ENCODE peak calls at places on chromosomes 1 and 21, in nine cellular contexts. One of them, this sample, is unnamed.

GRCh38 chr21:21165063-21165645 is 166.9 kb downstream of the NCAM2 start:
- DNase-seq in ovary: no peak
- DNase-seq in GM12878: no peak
- DNase-seq in A673: no peak
- DNase-seq in cardiac muscle cell: no peak
- DNase-seq in adipocyte: peak; percentile 94
- DNase-seq in neural progenitor cell: no peak
- DNase-seq in IMR-90: peak; percentile 97
- DNase-seq in CD8-positive, alpha-beta memory T cell: no peak
- DNase-seq in this sample: no peak

GRCh38 chr1:100955322-100955721 is 59.4 kb downstream of the SLC30A7 start:
- DNase-seq in ovary: no peak
- DNase-seq in GM12878: no peak
- DNase-seq in A673: peak; percentile 86
- DNase-seq in cardiac muscle cell: no peak
- DNase-seq in adipocyte: peak; percentile 94
- DNase-seq in neural progenitor cell: peak; percentile 63
- DNase-seq in IMR-90: peak; percentile 92
- DNase-seq in CD8-positive, alpha-beta memory T cell: no peak
- DNase-seq in this sample: no peak

GRCh38 chr1:116825400-116825734 is 71.1 kb downstream of the CD2 start:
- DNase-seq in ovary: peak; percentile 39
- DNase-seq in GM12878: no peak
- DNase-seq in A673: no peak
- DNase-seq in cardiac muscle cell: peak; percentile 32
- DNase-seq in adipocyte: no peak
- DNase-seq in neural progenitor cell: no peak
- DNase-seq in IMR-90: no peak
- DNase-seq in CD8-positive, alpha-beta memory T cell: no peak
- DNase-seq in this sample: no peak

GRCh38 chr1:29465755-29466154 is 229.4 kb downstream of the PTPRU start:
- DNase-seq in ovary: no peak
- DNase-seq in GM12878: no peak
- DNase-seq in A673: peak; percentile 49
- DNase-seq in cardiac muscle cell: peak; percentile 77
- DNase-seq in adipocyte: peak; percentile 8
- DNase-seq in neural progenitor cell: peak; percentile 65
- DNase-seq in IMR-90: peak; percentile 23
- DNase-seq in CD8-positive, alpha-beta memory T cell: no peak
- DNase-seq in this sample: no peak

GRCh38 chr1:21896652-21897532 is 40.2 kb downstream of the HSPG2 start:
- DNase-seq in ovary: peak; percentile 73
- DNase-seq in GM12878: no peak
- DNase-seq in A673: no peak
- DNase-seq in cardiac muscle cell: peak; percentile 53
- DNase-seq in adipocyte: peak; percentile 55
- DNase-seq in neural progenitor cell: peak; percentile 36
- DNase-seq in IMR-90: no peak
- DNase-seq in CD8-positive, alpha-beta memory T cell: no peak
- DNase-seq in this sample: no peak

GRCh38 chr21:44892536-44893277 is 19.2 kb upstream of the PTTG1IP start:
- DNase-seq in ovary: peak; percentile 63
- DNase-seq in GM12878: no peak
- DNase-seq in A673: peak; percentile 76
- DNase-seq in cardiac muscle cell: peak; percentile 62
- DNase-seq in adipocyte: peak; percentile 74
- DNase-seq in neural progenitor cell: peak; percentile 77
- DNase-seq in IMR-90: peak; percentile 19
- DNase-seq in CD8-positive, alpha-beta memory T cell: peak; percentile 67
- DNase-seq in this sample: no peak

GRCh38 chr1:117572546-117572945 is 33.3 kb upstream of the TENT5C start:
- DNase-seq in ovary: no peak
- DNase-seq in GM12878: no peak
- DNase-seq in A673: no peak
- DNase-seq in cardiac muscle cell: no peak
- DNase-seq in adipocyte: no peak
- DNase-seq in neural progenitor cell: no peak
- DNase-seq in IMR-90: no peak
- DNase-seq in CD8-positive, alpha-beta memory T cell: peak; percentile 10
- DNase-seq in this sample: no peak

GRCh38 chr1:223338811-223339746 is 24.9 kb downstream of the SUSD4 start:
- DNase-seq in ovary: no peak
- DNase-seq in GM12878: no peak
- DNase-seq in A673: no peak
- DNase-seq in cardiac muscle cell: no peak
- DNase-seq in adipocyte: no peak
- DNase-seq in neural progenitor cell: no peak
- DNase-seq in IMR-90: peak; percentile 41
- DNase-seq in CD8-positive, alpha-beta memory T cell: no peak
- DNase-seq in this sample: no peak

GRCh38 chr1:155961937-155962336 is 16.4 kb downstream of the ARHGEF2 start:
- DNase-seq in ovary: no peak
- DNase-seq in GM12878: no peak
- DNase-seq in A673: peak; percentile 70
- DNase-seq in cardiac muscle cell: no peak
- DNase-seq in adipocyte: peak; percentile 79
- DNase-seq in neural progenitor cell: no peak
- DNase-seq in IMR-90: peak; percentile 97
- DNase-seq in CD8-positive, alpha-beta memory T cell: no peak
- DNase-seq in this sample: no peak

GRCh38 chr1:39080884-39081265 is 54.7 kb downstream of the NDUFS5 start:
- DNase-seq in ovary: peak; percentile 59
- DNase-seq in GM12878: no peak
- DNase-seq in A673: no peak
- DNase-seq in cardiac muscle cell: peak; percentile 76
- DNase-seq in adipocyte: no peak
- DNase-seq in neural progenitor cell: peak; percentile 93
- DNase-seq in IMR-90: no peak
- DNase-seq in CD8-positive, alpha-beta memory T cell: no peak
- DNase-seq in this sample: no peak

GRCh38 chr1:147390185-147390542 is 147.7 kb downstream of the CHD1L start:
- DNase-seq in ovary: no peak
- DNase-seq in GM12878: no peak
- DNase-seq in A673: no peak
- DNase-seq in cardiac muscle cell: no peak
- DNase-seq in adipocyte: no peak
- DNase-seq in neural progenitor cell: no peak
- DNase-seq in IMR-90: no peak
- DNase-seq in CD8-positive, alpha-beta memory T cell: no peak
- DNase-seq in this sample: no peak

GRCh38 chr1:201916649-201917249 is 28.1 kb downstream of the SHISA4 start:
- DNase-seq in ovary: peak; percentile 80
- DNase-seq in GM12878: no peak
- DNase-seq in A673: no peak
- DNase-seq in cardiac muscle cell: peak; percentile 45
- DNase-seq in adipocyte: peak; percentile 88
- DNase-seq in neural progenitor cell: no peak
- DNase-seq in IMR-90: peak; percentile 94
- DNase-seq in CD8-positive, alpha-beta memory T cell: no peak
- DNase-seq in this sample: no peak

GRCh38 chr1:206808615-206809014 is 36.3 kb upstream of the IL10 start:
- DNase-seq in ovary: no peak
- DNase-seq in GM12878: no peak
- DNase-seq in A673: peak; percentile 27
- DNase-seq in cardiac muscle cell: peak; percentile 77
- DNase-seq in adipocyte: peak; percentile 34
- DNase-seq in neural progenitor cell: peak; percentile 43
- DNase-seq in IMR-90: peak; percentile 57
- DNase-seq in CD8-positive, alpha-beta memory T cell: peak; percentile 7
- DNase-seq in this sample: no peak

DNA sequence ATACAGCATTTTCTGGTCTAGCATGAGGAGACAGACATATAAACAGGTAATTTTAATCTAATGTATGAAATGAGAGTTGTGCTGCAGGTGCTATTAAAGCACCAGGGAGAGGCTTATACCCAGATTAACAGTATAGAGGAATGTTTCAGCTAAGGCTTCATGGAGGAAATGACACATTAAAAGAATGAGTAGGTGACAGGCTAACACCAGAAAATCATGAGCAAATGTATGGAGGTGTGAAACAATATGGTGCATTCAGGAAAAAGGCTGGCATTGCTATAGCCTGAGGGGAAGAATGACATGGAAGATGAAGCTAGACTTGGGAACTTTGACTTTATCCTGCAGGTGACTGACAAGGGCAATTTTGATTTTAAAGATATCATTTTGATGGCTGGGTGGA is 7.0 kb downstream of the ARPC5 start:
- DNase-seq in ovary: no peak
- DNase-seq in GM12878: no peak
- DNase-seq in A673: no peak
- DNase-seq in cardiac muscle cell: no peak
- DNase-seq in adipocyte: no peak
- DNase-seq in neural progenitor cell: no peak
- DNase-seq in IMR-90: no peak
- DNase-seq in CD8-positive, alpha-beta memory T cell: no peak
- DNase-seq in this sample: no peak
- H3K4me1 ChIP-seq in ovary: peaks cover 10% of the 10 kb centered on the region
- H3K4me1 ChIP-seq in GM12878: no peaks in the 10 kb centered on the region
- H3K4me1 ChIP-seq in A673: peaks cover 20% of the 10 kb centered on the region
- H3K4me1 ChIP-seq in cardiac muscle cell: peaks cover 20% of the 10 kb centered on the region
- H3K4me1 ChIP-seq in adipocyte: peaks cover 69% of the 10 kb centered on the region
- H3K4me1 ChIP-seq in neural progenitor cell: peaks cover 20% of the 10 kb centered on the region
- H3K4me1 ChIP-seq in IMR-90: peaks cover 8% of the 10 kb centered on the region
- H3K4me1 ChIP-seq in CD8-positive, alpha-beta memory T cell: peaks cover 44% of the 10 kb centered on the region
- H3K4me1 ChIP-seq in this sample: peaks cover 13% of the 10 kb centered on the region

DNA sequence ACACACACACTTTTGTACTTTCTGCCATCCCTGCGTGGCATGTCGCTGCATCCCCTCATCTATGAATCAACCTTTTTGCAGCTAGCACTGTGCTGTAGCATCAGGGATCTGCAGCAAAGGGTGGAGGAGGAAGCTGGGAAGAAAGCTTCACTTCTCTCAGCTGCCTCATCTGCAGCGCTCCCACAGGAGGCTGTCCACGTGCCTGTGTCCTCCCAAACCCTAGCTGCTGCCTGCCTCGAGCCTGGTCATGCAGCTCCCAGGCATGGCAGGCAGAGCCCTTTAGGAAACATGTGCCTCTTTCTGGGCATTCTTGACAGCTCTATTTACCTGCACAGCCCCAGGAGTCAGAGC is 262.1 kb upstream of the SGIP1 start:
- DNase-seq in ovary: peak; percentile 57
- DNase-seq in GM12878: no peak
- DNase-seq in A673: peak; percentile 14
- DNase-seq in cardiac muscle cell: no peak
- DNase-seq in adipocyte: peak; percentile 60
- DNase-seq in neural progenitor cell: no peak
- DNase-seq in IMR-90: peak; percentile 69
- DNase-seq in CD8-positive, alpha-beta memory T cell: no peak
- DNase-seq in this sample: no peak
- H3K4me3 ChIP-seq in ovary: no peak overlapping the region
- H3K4me3 ChIP-seq in GM12878: no peak overlapping the region
- H3K4me3 ChIP-seq in A673: no peak overlapping the region
- H3K4me3 ChIP-seq in cardiac muscle cell: no peak overlapping the region
- H3K4me3 ChIP-seq in adipocyte: peak overlapping the region; percentile 69
- H3K4me3 ChIP-seq in neural progenitor cell: no peak overlapping the region
- H3K4me3 ChIP-seq in IMR-90: peak overlapping the region; percentile 4
- H3K4me3 ChIP-seq in CD8-positive, alpha-beta memory T cell: no peak overlapping the region
- H3K4me3 ChIP-seq in this sample: no peak overlapping the region

DNA sequence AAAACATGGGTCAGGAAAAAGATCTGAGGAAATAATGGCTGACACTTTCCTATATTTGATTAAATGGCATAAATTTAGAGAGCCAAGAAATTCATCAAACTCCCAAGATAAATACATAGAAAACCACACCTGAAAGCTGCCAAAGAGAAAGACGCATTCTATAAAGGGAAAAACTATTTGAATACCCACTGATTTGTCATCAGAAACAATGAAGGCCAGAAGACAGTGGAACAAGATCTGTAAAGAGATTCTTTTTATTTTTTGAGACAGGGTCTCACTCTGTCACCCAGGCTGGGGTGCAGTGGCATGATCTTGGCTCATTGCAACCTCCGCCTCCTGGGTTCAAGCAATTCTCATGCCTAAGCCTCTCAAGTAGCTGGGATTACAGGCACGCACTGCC is 17.4 kb downstream of the SDE2 start:
- DNase-seq in ovary: no peak
- DNase-seq in GM12878: no peak
- DNase-seq in A673: no peak
- DNase-seq in cardiac muscle cell: no peak
- DNase-seq in adipocyte: no peak
- DNase-seq in neural progenitor cell: no peak
- DNase-seq in IMR-90: no peak
- DNase-seq in CD8-positive, alpha-beta memory T cell: no peak
- DNase-seq in this sample: no peak
- H3K36me3 ChIP-seq in ovary: no peaks in the 10 kb centered on the region
- H3K36me3 ChIP-seq in GM12878: peaks cover 32% of the 10 kb centered on the region
- H3K36me3 ChIP-seq in A673: peaks cover 68% of the 10 kb centered on the region
- H3K36me3 ChIP-seq in cardiac muscle cell: peaks cover 39% of the 10 kb centered on the region
- H3K36me3 ChIP-seq in adipocyte: peaks cover 83% of the 10 kb centered on the region
- H3K36me3 ChIP-seq in neural progenitor cell: peaks cover 30% of the 10 kb centered on the region
- H3K36me3 ChIP-seq in IMR-90: peaks cover 34% of the 10 kb centered on the region
- H3K36me3 ChIP-seq in CD8-positive, alpha-beta memory T cell: peaks cover 45% of the 10 kb centered on the region
- H3K36me3 ChIP-seq in this sample: peaks cover 72% of the 10 kb centered on the region

GRCh38 chr1:212259693-212260480 is 25.3 kb upstream of the PPP2R5A start:
- DNase-seq in ovary: no peak
- DNase-seq in GM12878: no peak
- DNase-seq in A673: no peak
- DNase-seq in cardiac muscle cell: no peak
- DNase-seq in adipocyte: no peak
- DNase-seq in neural progenitor cell: no peak
- DNase-seq in IMR-90: no peak
- DNase-seq in CD8-positive, alpha-beta memory T cell: no peak
- DNase-seq in this sample: no peak

GRCh38 chr1:212254853-212255363 is 30.3 kb upstream of the PPP2R5A start:
- DNase-seq in ovary: no peak
- DNase-seq in GM12878: no peak
- DNase-seq in A673: no peak
- DNase-seq in cardiac muscle cell: no peak
- DNase-seq in adipocyte: peak; percentile 17
- DNase-seq in neural progenitor cell: no peak
- DNase-seq in IMR-90: no peak
- DNase-seq in CD8-positive, alpha-beta memory T cell: no peak
- DNase-seq in this sample: no peak

GRCh38 chr1:212256404-212256803 is 28.8 kb upstream of the PPP2R5A start:
- DNase-seq in ovary: no peak
- DNase-seq in GM12878: no peak
- DNase-seq in A673: no peak
- DNase-seq in cardiac muscle cell: no peak
- DNase-seq in adipocyte: no peak
- DNase-seq in neural progenitor cell: no peak
- DNase-seq in IMR-90: no peak
- DNase-seq in CD8-positive, alpha-beta memory T cell: no peak
- DNase-seq in this sample: no peak

GRCh38 chr1:212255705-212256307 is 29.4 kb upstream of the PPP2R5A start:
- DNase-seq in ovary: no peak
- DNase-seq in GM12878: no peak
- DNase-seq in A673: no peak
- DNase-seq in cardiac muscle cell: no peak
- DNase-seq in adipocyte: peak; percentile 24
- DNase-seq in neural progenitor cell: no peak
- DNase-seq in IMR-90: no peak
- DNase-seq in CD8-positive, alpha-beta memory T cell: no peak
- DNase-seq in this sample: no peak

DNA sequence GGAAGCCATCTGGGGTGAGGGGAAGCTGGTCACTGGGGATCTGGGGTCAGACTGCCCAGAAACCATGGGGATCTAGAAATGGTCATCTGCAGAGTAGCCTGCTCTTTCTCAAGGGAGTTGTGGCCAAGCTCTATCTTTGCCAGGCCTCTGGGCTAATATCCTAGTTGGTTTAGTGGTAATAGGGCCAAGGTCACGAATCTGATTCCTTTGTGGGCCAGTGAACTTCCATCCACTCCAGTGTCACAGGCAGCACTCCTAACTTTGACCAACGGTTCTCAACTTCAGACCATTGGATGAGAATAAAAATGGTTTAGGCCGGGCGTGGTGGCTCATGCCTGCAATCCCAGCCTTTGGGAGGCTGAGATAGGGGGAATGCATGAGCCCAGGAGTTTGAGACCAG is 28.1 kb upstream of the PPP2R5A start:
- DNase-seq in ovary: no peak
- DNase-seq in GM12878: no peak
- DNase-seq in A673: no peak
- DNase-seq in cardiac muscle cell: no peak
- DNase-seq in adipocyte: no peak
- DNase-seq in neural progenitor cell: no peak
- DNase-seq in IMR-90: no peak
- DNase-seq in CD8-positive, alpha-beta memory T cell: no peak
- DNase-seq in this sample: no peak
- H3K4me1 ChIP-seq in ovary: no peaks in the 10 kb centered on the region
- H3K4me1 ChIP-seq in GM12878: peaks cover 14% of the 10 kb centered on the region
- H3K4me1 ChIP-seq in A673: no peaks in the 10 kb centered on the region
- H3K4me1 ChIP-seq in cardiac muscle cell: peaks cover 7% of the 10 kb centered on the region
- H3K4me1 ChIP-seq in adipocyte: peaks cover 45% of the 10 kb centered on the region
- H3K4me1 ChIP-seq in neural progenitor cell: no peaks in the 10 kb centered on the region
- H3K4me1 ChIP-seq in IMR-90: peaks cover 2% of the 10 kb centered on the region
- H3K4me1 ChIP-seq in CD8-positive, alpha-beta memory T cell: peaks cover 64% of the 10 kb centered on the region
- H3K4me1 ChIP-seq in this sample: no peaks in the 10 kb centered on the region